ENCODE peak calls at places on chromosomes 2 and 18, in four cellular contexts. W is hepatocyte, N is AG04450, K is HFF-Myc. G is an unnamed sample.

GRCh38 chr2:25228848-25229674 is 60.7 kb upstream of the POMC start:
- DNase-seq in W (peak; percentile 84), N (peak; percentile 41), K (peak; percentile 41), G (peak; percentile 41)

GRCh38 chr2:176845718-176846117 is 366.9 kb upstream of the HNRNPA3 start:
- DNase-seq in W (no peak), N (no peak), K (no peak), G (no peak)

GRCh38 chr2:67927489-67927888 is 135.3 kb downstream of the C1D start:
- DNase-seq in W (no peak), N (no peak), K (no peak), G (no peak)

GRCh38 chr2:227267406-227268115 is 57.5 kb upstream of the MFF start:
- DNase-seq in W (no peak), N (no peak), K (no peak), G (no peak)

GRCh38 chr2:241492174-241492565 is 16.2 kb downstream of the STK25 start:
- DNase-seq in W (no peak), N (no peak), K (no peak), G (no peak)

GRCh38 chr18:27709344-27709743 is 467.6 kb downstream of the CDH2 start:
- DNase-seq in W (no peak), N (no peak), K (no peak), G (no peak)

GRCh38 chr2:196260546-196260945 is 89.2 kb upstream of the STK17B start:
- DNase-seq in W (no peak), N (no peak), K (no peak), G (no peak)

GRCh38 chr2:1011985-1012384 is 61.3 kb downstream of the SNTG2 start:
- DNase-seq in W (no peak), N (no peak), K (no peak), G (no peak)

GRCh38 chr2:160338891-160339290 is 138.8 kb upstream of the ITGB6 start:
- DNase-seq in W (peak; percentile 30), N (no peak), K (no peak), G (no peak)

GRCh38 chr2:74836675-74837401 is 2.9 kb downstream of the HK2 start:
- DNase-seq in W (no peak), N (no peak), K (no peak), G (no peak)
- H3K4me3 ChIP-seq in W (no peak overlapping the region), N (peak overlapping the region; percentile 77), K (peak overlapping the region; percentile 87), G (no peak overlapping the region)

DNA sequence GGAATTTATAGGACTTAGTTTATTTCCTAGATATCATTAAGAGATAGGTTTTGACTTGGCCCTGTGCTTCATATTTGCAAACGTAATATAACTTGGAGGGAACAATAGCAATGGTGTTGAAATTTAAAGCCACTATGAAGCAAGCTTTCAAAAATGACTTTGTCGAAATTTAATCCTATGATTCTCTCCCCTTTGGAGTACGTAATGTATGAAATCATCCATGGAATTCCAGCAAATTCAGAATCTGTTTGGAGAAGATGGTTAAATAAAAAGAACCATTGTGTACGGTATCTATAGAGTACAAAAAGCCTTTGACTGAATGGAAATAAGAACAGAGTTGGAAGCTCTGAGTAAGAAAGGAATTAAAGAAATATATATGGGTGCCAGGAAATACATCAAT is 486.4 kb downstream of the ARHGAP15 start:
- DNase-seq in W (no peak), N (no peak), K (no peak), G (no peak)
- H3K4me3 ChIP-seq in W (no peak overlapping the region), N (no peak overlapping the region), K (no peak overlapping the region), G (no peak overlapping the region)

GRCh38 chr2:200713704-200714064 is 98.0 kb upstream of the BZW1 start:
- DNase-seq in W (no peak), N (no peak), K (no peak), G (no peak)

GRCh38 chr2:200708951-200709350 is 102.8 kb upstream of the BZW1 start:
- DNase-seq in W (no peak), N (no peak), K (no peak), G (no peak)

DNA sequence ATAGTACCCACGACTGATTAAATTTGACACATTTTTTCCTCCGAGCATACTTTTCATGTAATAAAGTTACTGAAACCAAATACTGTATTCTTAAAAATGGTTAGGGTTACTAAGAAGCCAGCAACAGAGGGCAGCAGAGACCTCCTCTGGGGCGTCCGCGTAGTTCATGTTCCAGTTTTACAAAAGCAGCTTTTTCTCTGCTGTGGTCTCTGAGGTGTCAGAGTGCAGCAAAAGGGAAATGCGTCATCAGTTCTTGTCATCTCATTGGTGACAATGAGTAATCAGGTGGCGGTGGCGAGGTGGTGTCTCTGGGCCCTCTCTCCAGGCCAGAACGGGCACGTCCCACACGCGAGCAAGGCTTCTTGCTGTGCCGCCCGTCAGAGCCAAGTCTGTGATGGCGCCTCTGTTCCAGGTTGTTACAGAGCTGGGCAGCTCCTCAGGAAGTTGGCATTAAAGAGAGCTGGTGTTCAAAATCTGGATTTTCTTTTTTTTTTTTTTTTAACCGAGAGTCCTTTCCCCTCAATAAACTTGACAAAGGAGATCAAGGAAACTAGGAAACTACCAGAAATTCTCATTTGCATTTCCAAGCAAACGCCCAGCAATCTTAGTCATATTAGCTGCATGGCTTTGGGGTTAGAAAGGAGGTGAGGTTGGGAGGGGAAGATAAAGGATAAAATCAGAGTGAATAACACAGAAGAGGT is 98.6 kb upstream of the BZW1 start:
- DNase-seq in W (peak; percentile 92), N (peak; percentile 66), K (peak; percentile 94), G (peak; percentile 98)
- H3K4me3 ChIP-seq in W (no peak overlapping the region), N (peak overlapping the region; percentile 66), K (peak overlapping the region; percentile 31), G (peak overlapping the region; percentile 46)

GRCh38 chr18:34492652-34493051 is 217.4 kb upstream of the DTNA start:
- DNase-seq in W (peak; percentile 20), N (no peak), K (no peak), G (no peak)
- H3K4me3 ChIP-seq in W (peak overlapping the region; percentile 14), N (no peak overlapping the region), K (no peak overlapping the region), G (no peak overlapping the region)

DNA sequence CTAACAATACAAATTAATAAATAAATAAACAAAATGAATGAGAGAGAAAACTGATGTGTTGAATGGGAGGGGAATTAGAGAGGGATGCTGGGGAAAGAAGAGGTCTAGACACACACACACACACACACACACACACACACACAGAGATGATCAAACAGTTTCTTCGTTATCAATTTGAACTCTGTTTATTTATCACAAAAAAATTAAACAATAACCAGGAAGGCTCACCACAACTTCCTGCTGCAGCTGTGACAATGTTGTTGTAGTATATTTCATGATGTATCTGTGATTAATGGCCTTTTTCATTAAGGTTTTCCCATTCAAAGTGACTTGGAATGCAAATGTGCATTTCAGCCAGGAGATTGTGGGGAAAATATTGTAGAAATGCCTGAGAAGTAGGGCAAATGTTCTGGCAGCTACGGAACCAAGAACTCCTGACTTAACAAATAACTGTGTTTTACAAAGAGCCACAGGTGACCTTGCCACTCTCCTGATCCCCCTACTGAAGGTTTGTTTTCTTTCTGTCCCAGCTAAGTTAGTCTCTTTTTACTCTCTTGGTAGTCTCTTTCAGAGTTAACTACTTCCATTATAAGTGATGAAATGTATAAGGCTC is 23.8 kb upstream of the C2orf80 start:
- DNase-seq in W (no peak), N (no peak), K (no peak), G (no peak)
- H3K4me3 ChIP-seq in W (no peak overlapping the region), N (no peak overlapping the region), K (no peak overlapping the region), G (no peak overlapping the region)

GRCh38 chr2:58720770-58721697 is 479.9 kb upstream of the FANCL start:
- DNase-seq in W (no peak), N (no peak), K (no peak), G (no peak)
- H3K4me3 ChIP-seq in W (no peak overlapping the region), N (no peak overlapping the region), K (no peak overlapping the region), G (no peak overlapping the region)

DNA sequence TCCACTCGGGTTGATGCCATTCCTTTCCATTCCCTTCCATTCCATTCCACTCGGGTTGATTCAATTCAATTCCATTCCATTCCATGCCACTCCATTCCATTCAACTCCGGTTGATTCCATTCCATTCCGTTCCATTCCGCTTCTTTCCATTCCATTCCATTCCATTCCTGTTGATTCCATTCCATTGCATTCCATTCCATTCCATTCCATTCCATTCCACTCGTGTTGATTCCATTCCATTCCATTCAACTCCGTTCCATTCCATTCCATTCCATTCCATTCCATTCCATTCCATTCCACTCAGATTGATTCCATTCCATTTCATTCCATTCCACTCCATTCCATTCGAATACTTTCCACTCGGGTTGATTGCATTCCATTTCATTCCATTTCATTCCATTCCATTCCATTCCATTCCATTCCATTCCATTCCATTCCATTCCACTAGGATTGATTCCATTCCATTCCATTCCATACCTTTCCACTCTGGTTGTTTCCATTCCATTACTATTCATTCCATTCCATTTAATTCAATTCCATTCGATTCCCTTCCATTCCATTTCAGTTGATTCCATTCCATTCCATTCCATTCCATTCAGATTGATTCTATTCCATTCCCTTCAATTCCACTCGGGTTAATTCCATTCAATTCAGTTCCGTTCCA is 1141.8 kb downstream of the RPIA start:
- DNase-seq in W (peak; percentile 25), N (no peak), K (no peak), G (no peak)
- H3K4me3 ChIP-seq in W (no peak overlapping the region), N (no peak overlapping the region), K (no peak overlapping the region), G (no peak overlapping the region)

DNA sequence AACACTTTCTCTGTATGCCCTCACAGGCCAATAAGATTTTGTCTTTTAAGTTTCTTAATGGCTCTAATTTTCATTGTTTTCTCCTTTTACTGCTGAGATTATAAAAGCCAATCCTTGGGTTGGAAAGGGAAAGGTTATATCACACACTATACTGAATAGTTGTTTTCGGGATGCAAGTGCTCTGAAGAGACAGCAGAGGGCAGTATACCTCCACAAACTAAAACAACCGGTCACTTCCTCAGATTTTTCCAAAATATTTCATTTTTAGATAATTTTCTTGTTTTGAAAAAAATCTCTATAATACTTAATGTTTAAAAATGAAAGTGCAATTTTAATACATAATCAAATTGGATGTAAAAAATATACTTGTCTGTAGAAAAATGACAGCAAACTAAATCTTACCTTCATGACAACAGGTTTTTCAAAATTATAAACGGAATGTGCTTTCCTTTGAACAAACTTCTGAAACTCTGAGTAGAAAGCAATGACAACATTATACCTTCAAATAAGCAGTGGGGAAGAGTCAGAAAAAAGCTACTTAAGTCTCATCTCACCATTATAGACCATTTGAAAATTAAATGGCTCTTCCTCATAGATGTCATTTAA is 82.7 kb downstream of the ORC4 start:
- DNase-seq in W (peak; percentile 61), N (no peak), K (peak; percentile 6), G (peak; percentile 16)
- H3K4me3 ChIP-seq in W (no peak overlapping the region), N (no peak overlapping the region), K (no peak overlapping the region), G (no peak overlapping the region)

GRCh38 chr18:11994708-11995444 is 13.6 kb downstream of the IMPA2 start:
- DNase-seq in W (peak; percentile 82), N (no peak), K (no peak), G (no peak)
- H3K4me3 ChIP-seq in W (no peak overlapping the region), N (no peak overlapping the region), K (no peak overlapping the region), G (no peak overlapping the region)

DNA sequence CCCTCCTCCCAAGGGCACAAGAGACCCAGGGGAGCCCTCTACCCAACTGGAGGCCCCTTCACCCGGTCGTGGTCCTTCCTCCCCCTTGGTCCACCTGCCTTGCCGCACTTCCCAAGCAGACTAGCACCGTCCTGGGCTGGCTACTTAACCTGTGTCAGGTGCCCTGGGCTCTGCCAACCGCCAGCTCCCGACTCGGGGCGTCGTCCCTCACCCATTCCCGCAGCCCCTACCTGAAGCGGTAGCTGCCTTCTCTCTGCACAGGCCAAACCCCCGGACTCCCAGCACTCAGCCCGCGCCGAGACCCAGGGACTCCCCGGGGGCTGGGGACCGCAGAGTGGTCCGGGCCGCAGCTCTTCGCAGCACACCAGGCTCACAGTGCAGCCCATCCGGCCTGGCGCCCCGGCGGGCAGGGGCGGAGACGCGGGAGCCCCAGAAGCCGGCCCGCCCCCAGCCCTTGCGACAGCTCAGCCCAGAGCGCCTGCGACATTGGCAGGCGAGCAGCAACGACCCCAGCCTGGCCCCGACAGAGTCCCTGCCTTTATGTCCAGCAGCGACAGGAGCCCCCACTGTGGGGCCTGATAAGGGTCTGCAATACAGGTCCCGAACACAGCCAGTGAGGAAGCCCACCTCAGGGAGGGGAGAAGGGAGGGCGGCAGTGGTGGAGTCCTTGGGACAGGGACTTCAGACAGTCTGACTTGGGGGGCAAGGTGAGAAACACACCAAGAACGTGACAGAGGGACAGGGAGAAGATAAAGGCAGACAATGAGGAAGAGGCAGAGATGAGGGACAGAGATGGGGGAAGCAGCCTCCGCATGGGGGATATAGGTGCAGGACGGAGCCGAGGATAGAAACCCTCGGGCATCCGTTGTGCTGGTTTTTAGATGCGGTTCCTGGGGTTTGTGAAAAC is 31.0 kb upstream of the TNS1 start:
- DNase-seq in W (no peak), N (no peak), K (no peak), G (no peak)
- H3K4me3 ChIP-seq in W (no peak overlapping the region), N (no peak overlapping the region), K (no peak overlapping the region), G (no peak overlapping the region)